ENCODE peak calls at places on chromosomes 5 and 9, in six cellular contexts. X is A549, L is endothelial cell of umbilical vein, A is K562, N is GM12878, P is HepG2. S is an unnamed sample.

GRCh38 chr5:180387798-180388197 is 34.7 kb upstream of the GFPT2 start:
- DNase-seq in P (no peak), N (no peak), A (no peak), X (no peak), L (no peak), S (no peak)

GRCh38 chr9:126874546-126875314 is 14.3 kb downstream of the ZBTB34 start:
- DNase-seq in N (no peak), X (no peak), L (no peak), A (no peak), P (no peak), S (no peak)

GRCh38 chr9:114421147-114421546 is 33.4 kb upstream of the AKNA start:
- DNase-seq in X (no peak), L (no peak), P (no peak), N (no peak), A (no peak), S (no peak)

GRCh38 chr9:5577225-5577624 is 51.7 kb upstream of the RIC1 start:
- DNase-seq in X (no peak), A (no peak), L (no peak), P (no peak), N (no peak), S (no peak)

GRCh38 chr9:70641031-70641430 is 226.6 kb upstream of the KLF9 start:
- DNase-seq in L (no peak), X (no peak), N (no peak), P (no peak), A (no peak), S (no peak)

GRCh38 chr9:98108540-98109031 is 10.4 kb downstream of the TRIM14 start:
- DNase-seq in X (no peak), P (no peak), L (no peak), N (peak; percentile 80), A (no peak), S (peak; percentile 39)

GRCh38 chr5:658103-658502 is 35.0 kb downstream of the TPPP start:
- DNase-seq in X (no peak), A (no peak), L (no peak), N (no peak), P (no peak), S (no peak)

GRCh38 chr5:132775439-132776076 is 1.5 kb downstream of the SEPTIN8 start:
- DNase-seq in A (no peak), L (no peak), X (no peak), N (no peak), P (no peak), S (no peak)

GRCh38 chr5:113020461-113021273 is 44.1 kb downstream of the DCP2 start:
- DNase-seq in N (no peak), L (peak; percentile 84), X (no peak), P (peak; percentile 90), A (no peak), S (no peak)

GRCh38 chr5:67028371-67028770 is 168.2 kb downstream of the CD180 start:
- DNase-seq in L (no peak), X (no peak), P (no peak), A (no peak), N (no peak), S (no peak)

GRCh38 chr9:971901-972511 is 4.4 kb upstream of the DMRT3 start:
- DNase-seq in L (no peak), P (no peak), A (peak; percentile 14), N (no peak), X (no peak), S (no peak)

GRCh38 chr9:93677061-93677571 is 100.7 kb downstream of the PHF2 start:
- DNase-seq in X (no peak), P (no peak), N (no peak), L (no peak), A (no peak), S (no peak)

GRCh38 chr9:7333714-7334113 is 465.9 kb downstream of the DMAC1 start:
- DNase-seq in X (no peak), P (no peak), N (no peak), L (no peak), A (no peak), S (no peak)

GRCh38 chr5:137072376-137073174 is 426.6 kb downstream of the SPOCK1 start:
- DNase-seq in P (no peak), A (no peak), L (peak; percentile 49), X (no peak), N (no peak), S (no peak)

GRCh38 chr5:66247176-66247960 is 103.3 kb downstream of the SREK1 start:
- DNase-seq in N (no peak), X (peak; percentile 76), L (no peak), A (no peak), P (peak; percentile 7), S (peak; percentile 9)

GRCh38 chr5:149198148-149198547 is 56.9 kb downstream of the ABLIM3 start:
- DNase-seq in N (no peak), P (no peak), L (no peak), X (no peak), A (no peak), S (no peak)

GRCh38 chr9:123368023-123368422 is 12.0 kb downstream of the CRB2 start:
- DNase-seq in N (no peak), L (no peak), A (no peak), X (no peak), P (no peak), S (no peak)

GRCh38 chr5:91438871-91439270 is 55.8 kb upstream of the ARRDC3 start:
- DNase-seq in P (peak; percentile 4), X (no peak), L (no peak), A (no peak), N (no peak), S (no peak)

GRCh38 chr9:135204177-135204576 is 116.7 kb downstream of the OLFM1 start:
- DNase-seq in A (no peak), X (no peak), P (no peak), L (no peak), N (no peak), S (no peak)

GRCh38 chr5:93186031-93186682 is 394.9 kb downstream of the NR2F1-AS1 start:
- DNase-seq in P (no peak), A (no peak), L (peak; percentile 58), N (no peak), X (peak; percentile 9), S (no peak)

GRCh38 chr5:177269976-177270375 is 33.5 kb downstream of the RAB24 start:
- DNase-seq in N (no peak), P (no peak), L (no peak), A (no peak), X (no peak), S (no peak)

GRCh38 chr5:168204165-168204564 is 87.3 kb upstream of the WWC1 start:
- DNase-seq in P (no peak), L (no peak), X (no peak), A (no peak), N (no peak), S (no peak)

GRCh38 chr9:107504585-107505455 is 15.3 kb upstream of the KLF4 start:
- DNase-seq in A (no peak), X (peak; percentile 95), P (peak; percentile 90), N (no peak), L (peak; percentile 87), S (peak; percentile 16)

GRCh38 chr9:35073276-35073607 is 817 bp upstream of the VCP start:
- DNase-seq in A (no peak), L (no peak), P (no peak), N (no peak), X (no peak), S (no peak)

GRCh38 chr5:135308245-135308644 is 90.8 kb downstream of the MACROH2A1 start:
- DNase-seq in L (no peak), P (no peak), A (no peak), N (no peak), X (no peak), S (no peak)
- TF ChIP-seq MAX in L (no peak), P (no peak), A (no peak), N (no peak), X (no peak), S (no peak)

DNA sequence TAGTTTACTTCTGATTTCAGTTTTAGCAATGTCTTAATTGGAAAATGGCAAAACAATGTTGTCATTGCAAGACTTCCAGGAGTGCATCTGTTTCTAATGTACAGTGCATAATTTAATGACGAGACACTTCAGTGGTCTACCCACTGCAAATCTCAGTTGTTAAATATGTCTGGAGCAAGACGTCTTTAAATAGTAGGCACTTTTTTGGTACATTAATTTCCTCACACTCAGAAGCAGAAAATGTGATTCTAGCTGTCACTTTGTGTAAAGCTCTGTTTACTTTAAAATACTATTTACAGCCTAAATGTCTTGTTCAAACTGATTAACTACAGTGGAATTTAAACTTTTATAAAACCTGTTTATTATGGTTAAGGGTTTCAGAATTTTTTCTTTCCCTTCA is 815.5 kb downstream of the TLE1 start:
- DNase-seq in X (no peak), P (no peak), N (no peak), L (no peak), A (no peak), S (no peak)
- TF ChIP-seq MYC in X (no peak), P (no peak), N (no peak), L (no peak), A (no peak), S (no peak)

GRCh38 chr5:135034186-135034962 is at the start of gene PITX1:
- DNase-seq in A (peak; percentile 93), P (peak; percentile 52), L (no peak), X (peak; percentile 70), N (no peak), S (peak; percentile 78)

GRCh38 chr5:135035678-135036030 is 1.6 kb upstream of the PITX1 start:
- DNase-seq in X (no peak), L (no peak), P (no peak), A (no peak), N (no peak), S (no peak)

GRCh38 chr5:135036405-135036804 is 2.4 kb upstream of the PITX1 start:
- DNase-seq in A (no peak), X (no peak), L (no peak), N (no peak), P (no peak), S (no peak)

GRCh38 chr5:135033866-135034185 is 202 bp downstream of the PITX1 start:
- DNase-seq in X (no peak), P (no peak), L (no peak), A (no peak), N (no peak), S (no peak)

DNA sequence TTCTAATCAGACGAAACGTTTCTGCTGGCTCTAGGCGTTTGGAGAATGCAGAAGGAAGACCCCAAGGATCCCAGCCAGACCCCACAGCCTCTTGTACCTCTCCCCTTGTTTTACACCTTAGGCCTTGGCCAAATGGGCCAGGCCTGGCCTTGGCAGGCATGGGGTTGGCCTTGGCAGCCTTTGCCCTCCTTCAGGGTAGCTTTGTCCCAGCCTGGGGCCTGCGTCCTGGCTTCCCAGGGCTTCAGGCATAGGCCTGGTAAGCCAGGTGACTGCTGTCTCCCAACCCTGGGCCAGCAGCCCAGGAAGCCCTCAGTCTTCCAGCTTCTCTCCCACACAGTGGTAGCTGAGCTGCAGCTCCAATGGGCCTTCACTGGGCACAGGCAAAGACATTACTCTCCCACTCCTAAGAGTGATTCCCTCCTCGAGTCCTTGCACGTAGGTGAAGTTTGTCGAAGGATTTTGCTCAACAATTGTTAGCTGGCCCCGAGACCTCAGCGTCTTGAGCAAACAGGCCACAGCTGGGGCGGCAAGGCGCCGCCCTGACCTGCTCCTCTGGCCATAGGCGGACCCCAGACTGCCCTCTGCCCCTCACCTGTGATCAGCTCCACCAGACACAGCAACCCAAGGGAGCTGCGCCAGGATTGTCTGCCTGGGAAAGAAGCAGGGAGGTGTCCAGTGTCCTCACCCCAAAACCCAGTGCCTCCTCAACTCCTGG is 1.1 kb upstream of the PITX1 start:
- DNase-seq in P (no peak), N (no peak), L (no peak), X (no peak), A (peak; percentile 25), S (no peak)
- H3K4me3 ChIP-seq in P (peak overlapping the region; percentile 68), N (no peak overlapping the region), L (no peak overlapping the region), X (peak overlapping the region; percentile 65), A (peak overlapping the region; percentile 99), S (no peak overlapping the region)

GRCh38 chr9:130640681-130641080 is 23.7 kb upstream of the PRDM12 start:
- DNase-seq in X (no peak), P (no peak), N (no peak), L (no peak), A (no peak), S (no peak)
- TF ChIP-seq MAX in X (no peak), P (no peak), N (no peak), L (no peak), A (no peak), S (no peak)